ENCODE peak calls at places on chromosomes 11 and 22, in five cellular contexts. Z is psoas muscle; R is HCT116; B is left ventricle myocardium inferior; S is activated naive CD4-positive, alpha-beta T cell. F is an unnamed sample.

GRCh38 chr22:49010086-49010863 is 817.4 kb downstream of the BRD1 start:
- DNase-seq in Z (no peak), R (no peak), B (no peak), S (no peak), F (no peak)

GRCh38 chr11:2524446-2525165 is 79.8 kb downstream of the KCNQ1 start:
- DNase-seq in Z (peak), R (no peak), B (no peak), S (no peak), F (no peak)

GRCh38 chr22:45290410-45290936 is 5.7 kb downstream of the UPK3A start:
- DNase-seq in Z (peak), R (peak), B (no peak), S (no peak), F (no peak)

GRCh38 chr11:2943711-2944118 is 14.5 kb upstream of the PHLDA2 start:
- DNase-seq in Z (no peak), R (no peak), B (no peak), S (no peak), F (no peak)

GRCh38 chr11:131977231-131977630 is 606.8 kb downstream of the NTM start:
- DNase-seq in Z (no peak), R (no peak), B (no peak), S (no peak), F (no peak)

GRCh38 chr11:113188433-113188834 is 125.9 kb upstream of the TTC12 start:
- DNase-seq in Z (no peak), R (no peak), B (no peak), S (no peak), F (no peak)

GRCh38 chr11:46026616-46027293 is 94.5 kb downstream of the PHF21A start:
- DNase-seq in Z (no peak), R (no peak), B (no peak), S (no peak), F (no peak)

GRCh38 chr11:31844351-31844750 is 33.2 kb upstream of the PAX6 start:
- DNase-seq in Z (no peak), R (no peak), B (no peak), S (no peak), F (no peak)

GRCh38 chr11:19524171-19524671 is 188.4 kb upstream of the NAV2 start:
- DNase-seq in Z (no peak), R (no peak), B (no peak), S (no peak), F (no peak)

GRCh38 chr11:88552377-88553029 is 215.0 kb upstream of the CTSC start:
- DNase-seq in Z (peak), R (peak), B (no peak), S (no peak), F (peak)

GRCh38 chr22:22745225-22746060 is 101.0 kb downstream of the GGTLC2 start:
- DNase-seq in Z (no peak), R (no peak), B (no peak), S (no peak), F (no peak)